ENCODE peak calls at places on chromosomes 12 and 14, in six cellular contexts. One of them, this sample, is unnamed.

GRCh38 chr12:21350975-21351374 is 16.3 kb upstream of the SLCO1A2 start:
- DNase-seq in IMR-90: no peak
- DNase-seq in SK-N-SH: no peak
- DNase-seq in NT2/D1: no peak
- DNase-seq in K562: peak; percentile 72
- DNase-seq in kidney: no peak
- DNase-seq in this sample: no peak

GRCh38 chr14:48771717-48772116 is 814.5 kb downstream of the RPS29 start:
- DNase-seq in IMR-90: peak; percentile 70
- DNase-seq in SK-N-SH: no peak
- DNase-seq in NT2/D1: no peak
- DNase-seq in K562: no peak
- DNase-seq in kidney: no peak
- DNase-seq in this sample: no peak

GRCh38 chr14:73238262-73238852 is 1.1 kb downstream of the PAPLN start:
- DNase-seq in IMR-90: peak; percentile 73
- DNase-seq in SK-N-SH: no peak
- DNase-seq in NT2/D1: no peak
- DNase-seq in K562: no peak
- DNase-seq in kidney: peak; percentile 73
- DNase-seq in this sample: no peak

GRCh38 chr12:101935769-101936741 is 58.7 kb downstream of the DRAM1 start:
- DNase-seq in IMR-90: peak; percentile 99
- DNase-seq in SK-N-SH: no peak
- DNase-seq in NT2/D1: no peak
- DNase-seq in K562: peak; percentile 14
- DNase-seq in kidney: peak; percentile 64
- DNase-seq in this sample: no peak

GRCh38 chr12:28360253-28360652 is 170.0 kb downstream of the CCDC91 start:
- DNase-seq in IMR-90: no peak
- DNase-seq in SK-N-SH: no peak
- DNase-seq in NT2/D1: no peak
- DNase-seq in K562: no peak
- DNase-seq in kidney: no peak
- DNase-seq in this sample: no peak

GRCh38 chr12:11174022-11174421 is 3.0 kb downstream of the SMIM10L1 start:
- DNase-seq in IMR-90: peak; percentile 4
- DNase-seq in SK-N-SH: no peak
- DNase-seq in NT2/D1: no peak
- DNase-seq in K562: no peak
- DNase-seq in kidney: no peak
- DNase-seq in this sample: no peak

GRCh38 chr14:99722741-99723140 is 38.6 kb downstream of the CYP46A1 start:
- DNase-seq in IMR-90: no peak
- DNase-seq in SK-N-SH: no peak
- DNase-seq in NT2/D1: no peak
- DNase-seq in K562: no peak
- DNase-seq in kidney: no peak
- DNase-seq in this sample: peak; percentile 13

GRCh38 chr12:25497021-25497420 is 56.1 kb downstream of the LMNTD1 start:
- DNase-seq in IMR-90: no peak
- DNase-seq in SK-N-SH: no peak
- DNase-seq in NT2/D1: no peak
- DNase-seq in K562: peak; percentile 10
- DNase-seq in kidney: no peak
- DNase-seq in this sample: no peak

GRCh38 chr12:71792599-71792998 is 37.9 kb downstream of the RAB21 start:
- DNase-seq in IMR-90: no peak
- DNase-seq in SK-N-SH: no peak
- DNase-seq in NT2/D1: no peak
- DNase-seq in K562: no peak
- DNase-seq in kidney: no peak
- DNase-seq in this sample: no peak

GRCh38 chr12:104495786-104496185 is 39.0 kb downstream of the CHST11 start:
- DNase-seq in IMR-90: peak; percentile 12
- DNase-seq in SK-N-SH: no peak
- DNase-seq in NT2/D1: no peak
- DNase-seq in K562: no peak
- DNase-seq in kidney: no peak
- DNase-seq in this sample: no peak

GRCh38 chr14:33545696-33546095 is 405.2 kb downstream of the EGLN3 start:
- DNase-seq in IMR-90: no peak
- DNase-seq in SK-N-SH: no peak
- DNase-seq in NT2/D1: no peak
- DNase-seq in K562: no peak
- DNase-seq in kidney: no peak
- DNase-seq in this sample: no peak

GRCh38 chr12:75553398-75553797 is 42.0 kb upstream of the KRR1 start:
- DNase-seq in IMR-90: no peak
- DNase-seq in SK-N-SH: no peak
- DNase-seq in NT2/D1: no peak
- DNase-seq in K562: peak; percentile 2
- DNase-seq in kidney: no peak
- DNase-seq in this sample: no peak

GRCh38 chr12:114193474-114193873 is 212.5 kb downstream of the TBX5 start:
- DNase-seq in IMR-90: no peak
- DNase-seq in SK-N-SH: no peak
- DNase-seq in NT2/D1: no peak
- DNase-seq in K562: no peak
- DNase-seq in kidney: no peak
- DNase-seq in this sample: no peak

GRCh38 chr14:34450542-34450915 is 11.5 kb downstream of the SPTSSA start:
- DNase-seq in IMR-90: no peak
- DNase-seq in SK-N-SH: no peak
- DNase-seq in NT2/D1: no peak
- DNase-seq in K562: no peak
- DNase-seq in kidney: no peak
- DNase-seq in this sample: no peak

GRCh38 chr14:85444685-85445084 is 85.3 kb upstream of the FLRT2 start:
- DNase-seq in IMR-90: peak; percentile 25
- DNase-seq in SK-N-SH: peak; percentile 6
- DNase-seq in NT2/D1: no peak
- DNase-seq in K562: no peak
- DNase-seq in kidney: no peak
- DNase-seq in this sample: no peak

GRCh38 chr12:53044052-53044581 is 5.7 kb upstream of the TNS2 start:
- DNase-seq in IMR-90: no peak
- DNase-seq in SK-N-SH: peak; percentile 6
- DNase-seq in NT2/D1: no peak
- DNase-seq in K562: peak; percentile 24
- DNase-seq in kidney: no peak
- DNase-seq in this sample: peak; percentile 50

GRCh38 chr12:53180931-53181645 is 363 bp upstream of the CSAD start:
- DNase-seq in IMR-90: peak; percentile 71
- DNase-seq in SK-N-SH: peak; percentile 98
- DNase-seq in NT2/D1: peak; percentile 54
- DNase-seq in K562: peak; percentile 88
- DNase-seq in kidney: peak; percentile 92
- DNase-seq in this sample: peak; percentile 79

GRCh38 chr14:103517172-103517566 is 5.5 kb downstream of the CKB start:
- DNase-seq in IMR-90: no peak
- DNase-seq in SK-N-SH: no peak
- DNase-seq in NT2/D1: no peak
- DNase-seq in K562: no peak
- DNase-seq in kidney: peak; percentile 41
- DNase-seq in this sample: no peak

GRCh38 chr14:103519043-103519836 is 3.4 kb downstream of the CKB start:
- DNase-seq in IMR-90: no peak
- DNase-seq in SK-N-SH: peak; percentile 26
- DNase-seq in NT2/D1: no peak
- DNase-seq in K562: peak; percentile 82
- DNase-seq in kidney: peak; percentile 70
- DNase-seq in this sample: no peak

GRCh38 chr14:103518416-103519042 is 4.1 kb downstream of the CKB start:
- DNase-seq in IMR-90: peak; percentile 29
- DNase-seq in SK-N-SH: peak; percentile 92
- DNase-seq in NT2/D1: no peak
- DNase-seq in K562: peak; percentile 77
- DNase-seq in kidney: peak; percentile 87
- DNase-seq in this sample: peak; percentile 84

GRCh38 chr14:103516426-103517171 is 6.0 kb downstream of the CKB start:
- DNase-seq in IMR-90: no peak
- DNase-seq in SK-N-SH: no peak
- DNase-seq in NT2/D1: no peak
- DNase-seq in K562: no peak
- DNase-seq in kidney: peak; percentile 35
- DNase-seq in this sample: no peak

GRCh38 chr14:103517626-103518415 is 4.8 kb downstream of the CKB start:
- DNase-seq in IMR-90: no peak
- DNase-seq in SK-N-SH: peak; percentile 57
- DNase-seq in NT2/D1: no peak
- DNase-seq in K562: no peak
- DNase-seq in kidney: peak; percentile 83
- DNase-seq in this sample: no peak
- H3K9ac ChIP-seq in IMR-90: peak overlapping the region; percentile 16
- H3K9ac ChIP-seq in SK-N-SH: no peak overlapping the region
- H3K9ac ChIP-seq in NT2/D1: no peak overlapping the region
- H3K9ac ChIP-seq in K562: no peak overlapping the region
- H3K9ac ChIP-seq in kidney: peak overlapping the region; percentile 41
- H3K9ac ChIP-seq in this sample: no peak overlapping the region

GRCh38 chr12:34142430-34142829 is 120.1 kb downstream of the ALG10 start:
- DNase-seq in IMR-90: no peak
- DNase-seq in SK-N-SH: no peak
- DNase-seq in NT2/D1: no peak
- DNase-seq in K562: no peak
- DNase-seq in kidney: no peak
- DNase-seq in this sample: no peak
- H3K9ac ChIP-seq in IMR-90: no peak overlapping the region
- H3K9ac ChIP-seq in SK-N-SH: no peak overlapping the region
- H3K9ac ChIP-seq in NT2/D1: no peak overlapping the region
- H3K9ac ChIP-seq in K562: no peak overlapping the region
- H3K9ac ChIP-seq in kidney: no peak overlapping the region
- H3K9ac ChIP-seq in this sample: no peak overlapping the region

GRCh38 chr12:47754126-47754525 is 4.6 kb downstream of the RAPGEF3 start:
- DNase-seq in IMR-90: no peak
- DNase-seq in SK-N-SH: peak; percentile 16
- DNase-seq in NT2/D1: no peak
- DNase-seq in K562: no peak
- DNase-seq in kidney: peak; percentile 18
- DNase-seq in this sample: no peak

GRCh38 chr12:47752552-47752951 is 6.1 kb downstream of the RAPGEF3 start:
- DNase-seq in IMR-90: peak; percentile 57
- DNase-seq in SK-N-SH: no peak
- DNase-seq in NT2/D1: no peak
- DNase-seq in K562: no peak
- DNase-seq in kidney: no peak
- DNase-seq in this sample: no peak

GRCh38 chr12:47752121-47752520 is 6.6 kb downstream of the RAPGEF3 start:
- DNase-seq in IMR-90: no peak
- DNase-seq in SK-N-SH: peak; percentile 17
- DNase-seq in NT2/D1: no peak
- DNase-seq in K562: no peak
- DNase-seq in kidney: no peak
- DNase-seq in this sample: no peak

GRCh38 chr12:47754881-47755280 is 3.8 kb downstream of the RAPGEF3 start:
- DNase-seq in IMR-90: no peak
- DNase-seq in SK-N-SH: no peak
- DNase-seq in NT2/D1: no peak
- DNase-seq in K562: no peak
- DNase-seq in kidney: peak; percentile 80
- DNase-seq in this sample: no peak

DNA sequence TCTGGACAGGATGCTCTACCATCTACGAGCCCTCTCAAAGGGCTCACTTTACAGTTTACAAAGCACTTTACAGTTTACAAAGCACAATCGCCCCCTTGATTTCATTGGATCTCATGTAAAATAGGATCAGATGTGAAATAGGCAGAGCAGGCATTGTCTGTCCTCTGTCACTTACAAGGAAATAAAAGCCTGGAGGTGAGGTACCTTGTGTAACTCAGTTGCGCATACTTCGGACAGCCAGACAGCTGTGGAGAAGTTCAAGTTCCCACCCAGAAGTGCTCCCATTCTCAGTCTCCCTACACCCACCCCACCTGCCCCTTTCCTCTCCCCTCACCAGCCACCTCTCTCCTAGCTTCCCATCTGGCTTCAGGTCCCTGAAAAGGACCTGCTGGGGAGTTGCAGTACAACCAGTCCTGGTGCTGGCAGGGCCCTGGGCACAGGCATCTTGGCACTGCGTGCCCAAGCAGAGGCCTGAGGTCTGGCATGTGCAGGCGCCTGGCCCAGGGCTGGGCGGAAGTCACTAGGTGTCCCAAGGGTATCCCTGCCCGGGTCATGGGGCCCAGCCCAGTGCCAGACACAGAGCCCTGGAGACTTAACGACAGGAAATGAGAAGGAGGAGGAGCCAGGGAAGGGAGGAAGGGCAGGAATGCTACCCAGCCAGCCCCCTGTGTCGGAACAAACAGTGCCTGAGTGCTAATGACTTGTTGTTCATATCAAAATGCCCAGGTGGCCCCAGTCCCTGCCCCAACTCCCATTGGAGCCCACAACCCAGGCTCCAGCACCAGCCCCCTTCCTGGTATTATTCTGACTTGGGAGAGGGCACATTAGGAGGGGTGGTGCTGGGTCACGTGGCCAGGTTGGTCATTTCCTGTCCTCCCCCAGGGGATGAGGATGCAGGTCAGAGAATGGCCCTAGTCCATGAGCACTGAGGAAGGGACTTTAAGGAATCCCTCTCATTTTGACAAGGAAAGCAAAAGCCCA is 5.4 kb downstream of the RAPGEF3 start:
- DNase-seq in IMR-90: no peak
- DNase-seq in SK-N-SH: peak; percentile 75
- DNase-seq in NT2/D1: peak; percentile 59
- DNase-seq in K562: no peak
- DNase-seq in kidney: peak; percentile 96
- DNase-seq in this sample: peak; percentile 94
- H3K9ac ChIP-seq in IMR-90: no peak overlapping the region
- H3K9ac ChIP-seq in SK-N-SH: no peak overlapping the region
- H3K9ac ChIP-seq in NT2/D1: no peak overlapping the region
- H3K9ac ChIP-seq in K562: no peak overlapping the region
- H3K9ac ChIP-seq in kidney: no peak overlapping the region
- H3K9ac ChIP-seq in this sample: no peak overlapping the region

GRCh38 chr12:109581334-109581691 is 7.7 kb downstream of the MVK start:
- DNase-seq in IMR-90: no peak
- DNase-seq in SK-N-SH: no peak
- DNase-seq in NT2/D1: no peak
- DNase-seq in K562: no peak
- DNase-seq in kidney: no peak
- DNase-seq in this sample: no peak
- H3K9ac ChIP-seq in IMR-90: no peak overlapping the region
- H3K9ac ChIP-seq in SK-N-SH: no peak overlapping the region
- H3K9ac ChIP-seq in NT2/D1: no peak overlapping the region
- H3K9ac ChIP-seq in K562: no peak overlapping the region
- H3K9ac ChIP-seq in kidney: no peak overlapping the region
- H3K9ac ChIP-seq in this sample: no peak overlapping the region

This sample was measured in H9.